ENCODE peak calls at places on chromosomes 12 and 14, in four cellular contexts. Z is lower leg skin, U is HFF-Myc, K is RPMI7951. E is an unnamed sample.

GRCh38 chr12:88957358-88957757 is 377.1 kb upstream of the KITLG start:
- DNase-seq in Z (no peak), K (peak), U (no peak), E (no peak)

GRCh38 chr12:113099364-113099763 is 36.2 kb downstream of the RASAL1 start:
- DNase-seq in U (no peak), K (no peak), Z (no peak), E (no peak)

GRCh38 chr14:105094193-105094907 is 29.1 kb upstream of the GPR132 start:
- DNase-seq in Z (no peak), K (no peak), U (no peak), E (no peak)

GRCh38 chr12:5783274-5783920 is 161.7 kb downstream of the ANO2 start:
- DNase-seq in Z (no peak), K (no peak), U (no peak), E (no peak)

GRCh38 chr14:31700282-31701074 is 139.3 kb downstream of the NUBPL start:
- DNase-seq in K (no peak), U (no peak), Z (no peak), E (no peak)

GRCh38 chr14:64112859-64113258 is 181.3 kb downstream of the ESR2 start:
- DNase-seq in Z (no peak), U (no peak), K (no peak), E (no peak)

GRCh38 chr12:121620328-121620891 is 5.9 kb upstream of the ORAI1 start:
- DNase-seq in U (no peak), Z (no peak), K (no peak), E (no peak)

GRCh38 chr14:106414464-106414863 is 888.1 kb downstream of the TMEM121 start:
- DNase-seq in U (no peak), K (no peak), Z (no peak), E (no peak)

GRCh38 chr12:810635-811415 is 58.4 kb downstream of the WNK1 start:
- DNase-seq in Z (no peak), U (no peak), K (no peak), E (no peak)

GRCh38 chr12:94262228-94263010 is 114.0 kb downstream of the PLXNC1 start:
- DNase-seq in U (peak), K (peak), Z (peak), E (peak)

GRCh38 chr12:42128327-42128726 is 16.3 kb downstream of the GXYLT1 start:
- DNase-seq in K (peak), Z (no peak), U (no peak), E (no peak)

GRCh38 chr12:93591137-93591868 is 18.8 kb downstream of the SOCS2 start:
- DNase-seq in U (peak), K (peak), Z (peak), E (peak)

GRCh38 chr14:34113051-34113511 is 162.2 kb upstream of the EGLN3 start:
- DNase-seq in Z (no peak), U (no peak), K (peak), E (peak)

GRCh38 chr12:48961801-48962200 is 4.5 kb upstream of the ARF3 start:
- DNase-seq in K (no peak), Z (no peak), U (no peak), E (no peak)

GRCh38 chr14:104773505-104774452 is 20.8 kb downstream of the SIVA1 start:
- DNase-seq in K (no peak), U (no peak), Z (no peak), E (no peak)

GRCh38 chr12:131711551-131712205 is 788 bp downstream of the SFSWAP start:
- DNase-seq in K (no peak), U (no peak), Z (no peak), E (no peak)

GRCh38 chr12:26264215-26264838 is 69.0 kb downstream of the SSPN start:
- DNase-seq in K (no peak), U (no peak), Z (no peak), E (no peak)

GRCh38 chr12:122350444-122350843 is 72.0 kb downstream of the CLIP1 start:
- DNase-seq in U (no peak), K (no peak), Z (no peak), E (peak)

GRCh38 chr14:56821177-56821576 is 10.9 kb upstream of the OTX2 start:
- DNase-seq in U (no peak), K (no peak), Z (no peak), E (no peak)

GRCh38 chr14:61258985-61259384 is 22.2 kb downstream of the TMEM30B start:
- DNase-seq in U (peak), Z (peak), K (peak), E (no peak)

E was measured in AG09319.